ENCODE peak calls at places on chromosome 16, in seven cellular contexts. T is GM18507; D is AG04449; A is effector CD4-positive, alpha-beta T cell; L is left ventricle myocardium superior; K is choroid plexus epithelial cell; V is naive thymus-derived CD8-positive, alpha-beta T cell. F is an unnamed sample.
A peak's percentile ranks its signal among the peaks of the same experiment; 100 is the strongest.

GRCh38 chr16:81511371-81511770 is 66.8 kb downstream of the CMIP start:
- DNase-seq in K (peak; percentile 81), D (peak; percentile 84), T (no peak), A (no peak), L (no peak), V (no peak), F (no peak)

GRCh38 chr16:19520861-19521331 is 1.0 kb downstream of the GDE1 start:
- DNase-seq in K (no peak), L (no peak), A (no peak), V (no peak), D (no peak), T (no peak), F (no peak)

GRCh38 chr16:2611499-2611862 is 70.8 kb upstream of the KCTD5 start:
- DNase-seq in K (no peak), D (no peak), T (no peak), V (no peak), L (no peak), A (no peak), F (no peak)

GRCh38 chr16:30603945-30604315 is 6.3 kb downstream of the ZNF689 start:
- DNase-seq in L (no peak), A (no peak), T (no peak), V (no peak), K (no peak), D (no peak), F (no peak)

GRCh38 chr16:1651055-1651454 is 27.0 kb upstream of the JPT2 start:
- DNase-seq in V (no peak), T (no peak), K (no peak), L (no peak), A (no peak), D (no peak), F (no peak)

GRCh38 chr16:1054660-1055556 is 17.6 kb upstream of the SSTR5 start:
- DNase-seq in L (peak; percentile 81), T (peak; percentile 48), K (peak; percentile 70), D (no peak), A (no peak), V (no peak), F (peak; percentile 63)

GRCh38 chr16:77211880-77212735 is 12.9 kb downstream of the SYCE1L start:
- DNase-seq in L (peak; percentile 72), T (peak; percentile 54), K (peak; percentile 22), D (no peak), A (peak; percentile 71), V (peak; percentile 75), F (peak; percentile 93)

GRCh38 chr16:19389246-19389645 is 28.4 kb upstream of the TMC5 start:
- DNase-seq in K (peak; percentile 27), V (no peak), D (no peak), T (no peak), L (peak; percentile 37), A (peak; percentile 7), F (peak; percentile 17)

GRCh38 chr16:67459066-67459857 is 21.7 kb downstream of the ATP6V0D1 start:
- DNase-seq in K (no peak), L (peak; percentile 74), A (no peak), T (no peak), V (no peak), D (no peak), F (no peak)

GRCh38 chr16:6189216-6189615 is 1091.6 kb upstream of the EEF2KMT start:
- DNase-seq in D (no peak), L (no peak), A (no peak), T (no peak), V (no peak), K (no peak), F (no peak)

GRCh38 chr16:77584205-77584859 is 138.0 kb upstream of the NUDT7 start:
- DNase-seq in L (no peak), D (peak; percentile 29), A (peak; percentile 19), T (peak; percentile 9), K (peak; percentile 87), V (peak; percentile 49), F (peak; percentile 34)

GRCh38 chr16:83005653-83006160 is 378.9 kb downstream of the CDH13 start:
- DNase-seq in K (peak; percentile 26), T (no peak), D (no peak), V (no peak), A (no peak), L (no peak), F (no peak)

GRCh38 chr16:81239722-81240121 is 1.2 kb downstream of the BCO1 start:
- DNase-seq in A (no peak), T (no peak), K (no peak), V (no peak), L (no peak), D (no peak), F (no peak)

GRCh38 chr16:16062023-16062932 is 112.9 kb downstream of the ABCC1 start:
- DNase-seq in L (peak; percentile 44), D (no peak), T (no peak), A (no peak), V (peak; percentile 20), K (no peak), F (no peak)

GRCh38 chr16:49547448-49547847 is 173.8 kb downstream of the C16orf78 start:
- DNase-seq in T (no peak), K (no peak), V (no peak), D (no peak), A (no peak), L (no peak), F (no peak)

GRCh38 chr16:88428156-88428555 is 24.9 kb upstream of the ZFPM1 start:
- DNase-seq in V (no peak), L (no peak), D (no peak), T (no peak), A (no peak), K (no peak), F (no peak)

GRCh38 chr16:82796047-82796446 is 169.3 kb downstream of the CDH13 start:
- DNase-seq in A (no peak), K (no peak), L (no peak), D (no peak), T (no peak), V (no peak), F (no peak)

GRCh38 chr16:69531988-69532387 is 33.8 kb upstream of the NFAT5 start:
- DNase-seq in K (no peak), T (no peak), A (no peak), D (no peak), V (no peak), L (no peak), F (no peak)

GRCh38 chr16:75481475-75481874 is 13.8 kb downstream of the CHST6 start:
- DNase-seq in A (no peak), L (no peak), K (no peak), D (no peak), T (no peak), V (no peak), F (no peak)

GRCh38 chr16:69851491-69852240 is 89.5 kb downstream of the WWP2 start:
- DNase-seq in K (no peak), D (no peak), L (no peak), A (no peak), T (no peak), V (no peak), F (no peak)

GRCh38 chr16:27424772-27425498 is 23.0 kb downstream of the IL21R start:
- DNase-seq in A (no peak), T (no peak), D (no peak), L (no peak), K (no peak), V (no peak), F (no peak)

GRCh38 chr16:31130336-31130812 is 5.2 kb downstream of the PRSS8 start:
- DNase-seq in A (no peak), V (no peak), L (no peak), T (no peak), D (no peak), K (no peak), F (no peak)

GRCh38 chr16:49019081-49019633 is 262.5 kb downstream of the CBLN1 start:
- DNase-seq in V (no peak), T (no peak), D (no peak), L (no peak), A (no peak), K (no peak), F (peak; percentile 49)

GRCh38 chr16:87897563-87898505 is 28.5 kb upstream of the SLC7A5 start:
- DNase-seq in V (peak; percentile 28), D (no peak), K (no peak), T (no peak), L (no peak), A (peak; percentile 25), F (no peak)

GRCh38 chr16:89060207-89060794 is 33.4 kb upstream of the ACSF3 start:
- DNase-seq in K (no peak), D (no peak), L (no peak), T (no peak), V (no peak), A (no peak), F (no peak)

GRCh38 chr16:90018297-90019200 is 707 bp downstream of the DBNDD1 start:
- DNase-seq in K (no peak), L (no peak), T (no peak), V (no peak), A (no peak), D (no peak), F (no peak)

GRCh38 chr16:86846136-86846535 is 267.8 kb downstream of the FOXL1 start:
- DNase-seq in V (no peak), D (no peak), T (no peak), A (no peak), K (peak; percentile 59), L (no peak), F (no peak)

GRCh38 chr16:85296859-85297698 is 184.8 kb upstream of the CIBAR2 start:
- DNase-seq in T (no peak), K (no peak), L (peak; percentile 53), A (peak; percentile 35), D (no peak), V (peak; percentile 58), F (no peak)

GRCh38 chr16:27806388-27806787 is 256.4 kb downstream of the KATNIP start:
- DNase-seq in T (no peak), K (no peak), L (no peak), V (no peak), D (no peak), A (no peak), F (no peak)

GRCh38 chr16:27764427-27764826 is 214.5 kb downstream of the KATNIP start:
- DNase-seq in L (no peak), T (no peak), D (no peak), K (no peak), A (no peak), V (no peak), F (no peak)

GRCh38 chr16:24427840-24428239 is 111.5 kb upstream of the RBBP6 start:
- DNase-seq in D (no peak), K (no peak), V (no peak), T (no peak), A (no peak), L (no peak), F (no peak)

GRCh38 chr16:29641561-29641960 is 21.5 kb upstream of the SPN start:
- DNase-seq in A (no peak), D (no peak), L (no peak), T (no peak), V (peak; percentile 35), K (peak; percentile 9), F (no peak)

GRCh38 chr16:3054965-3055733 is 8.8 kb downstream of the MMP25 start:
- DNase-seq in K (no peak), T (no peak), D (no peak), L (no peak), V (no peak), A (no peak), F (no peak)

GRCh38 chr16:82010649-82011048 is 621 bp downstream of the SDR42E1 start:
- DNase-seq in A (no peak), K (no peak), L (no peak), V (no peak), D (no peak), T (no peak), F (no peak)

GRCh38 chr16:75351183-75351582 is 82.1 kb downstream of the CFDP1 start:
- DNase-seq in V (no peak), T (no peak), L (no peak), D (peak; percentile 37), K (peak; percentile 84), A (no peak), F (no peak)

GRCh38 chr16:13110124-13110796 is 208.9 kb downstream of the SHISA9 start:
- DNase-seq in D (no peak), T (no peak), V (no peak), A (no peak), K (peak; percentile 4), L (no peak), F (no peak)

GRCh38 chr16:89860747-89861304 is 12.6 kb upstream of the TCF25 start:
- DNase-seq in T (peak; percentile 87), V (peak; percentile 75), K (peak; percentile 54), D (no peak), L (peak; percentile 76), A (peak; percentile 67), F (peak; percentile 38)

GRCh38 chr16:81549547-81550411 is 105.2 kb downstream of the CMIP start:
- DNase-seq in L (no peak), V (no peak), A (no peak), K (no peak), T (no peak), D (no peak), F (no peak)

F was measured in SHP77.